ENCODE peak calls at places on chromosomes 6 and 20, in five cellular contexts. N, E, K, T and C are unnamed samples.

GRCh38 chr20:8578191-8578690 is 446.2 kb downstream of the PLCB1 start:
- DNase-seq in E (no peak), T (no peak), K (no peak), N (no peak), C (no peak)

GRCh38 chr6:85405175-85405852 is 44.6 kb upstream of the NT5E start:
- DNase-seq in E (no peak), T (no peak), K (no peak), N (no peak), C (no peak)

GRCh38 chr6:145491126-145491525 is 244.2 kb downstream of the EPM2A start:
- DNase-seq in K (no peak), N (no peak), T (no peak), E (no peak), C (no peak)

GRCh38 chr6:153043719-153044118 is 41.2 kb upstream of the MTRF1L start:
- DNase-seq in N (no peak), K (no peak), E (no peak), T (no peak), C (no peak)

GRCh38 chr20:43843096-43843964 is 71.3 kb upstream of the TOX2 start:
- DNase-seq in T (no peak), E (no peak), K (no peak), N (no peak), C (no peak)

GRCh38 chr6:40409716-40410397 is 177.3 kb downstream of the LRFN2 start:
- DNase-seq in K (no peak), T (no peak), E (no peak), N (no peak), C (no peak)

GRCh38 chr6:11712760-11713159 is 65.8 kb downstream of the ADTRP start:
- DNase-seq in E (no peak), N (no peak), T (peak; percentile 56), K (no peak), C (peak; percentile 50)

GRCh38 chr20:19172637-19173036 is 39.8 kb upstream of the SLC24A3 start:
- DNase-seq in N (no peak), T (no peak), E (no peak), K (no peak), C (no peak)

GRCh38 chr6:63975685-63976084 is 340.1 kb downstream of the PHF3 start:
- DNase-seq in K (no peak), E (no peak), N (no peak), T (no peak), C (no peak)

GRCh38 chr6:12459945-12460800 is 170.0 kb downstream of the EDN1 start:
- DNase-seq in N (no peak), E (no peak), K (no peak), T (no peak), C (no peak)

GRCh38 chr6:33623895-33624381 is 2.8 kb downstream of the ITPR3 start:
- DNase-seq in E (no peak), N (no peak), K (no peak), T (no peak), C (no peak)

GRCh38 chr20:51425347-51426106 is 117.0 kb downstream of the NFATC2 start:
- DNase-seq in K (no peak), N (no peak), E (peak; percentile 83), T (no peak), C (no peak)

GRCh38 chr6:150072201-150072600 is 3.3 kb upstream of the ULBP3 start:
- DNase-seq in T (no peak), K (peak; percentile 93), N (peak; percentile 17), E (peak; percentile 40), C (peak; percentile 40)

GRCh38 chr6:30981942-30982772 is 1.4 kb upstream of the MUC21 start:
- DNase-seq in K (no peak), E (no peak), T (peak; percentile 22), N (no peak), C (peak; percentile 27)

GRCh38 chr6:82362868-82363267 is 749 bp upstream of the TPBG start:
- DNase-seq in K (no peak), E (no peak), T (no peak), N (no peak), C (no peak)

GRCh38 chr20:48467622-48468021 is 360.2 kb downstream of the PREX1 start:
- DNase-seq in E (no peak), T (no peak), K (no peak), N (no peak), C (no peak)

GRCh38 chr20:36479938-36480337 is 61.4 kb upstream of the MYL9 start:
- DNase-seq in T (no peak), E (no peak), K (no peak), N (no peak), C (no peak)

GRCh38 chr6:105824732-105825131 is 261.4 kb upstream of the PRDM1 start:
- DNase-seq in K (no peak), N (no peak), E (no peak), T (no peak), C (no peak)

GRCh38 chr6:165447141-165447540 is 137.7 kb upstream of the C6orf118 start:
- DNase-seq in N (no peak), T (no peak), E (no peak), K (no peak), C (no peak)

GRCh38 chr6:81450180-81450579 is 302.3 kb downstream of the TENT5A start:
- DNase-seq in K (no peak), T (no peak), N (no peak), E (no peak), C (no peak)

GRCh38 chr6:14630136-14630535 is 512.6 kb downstream of the CD83 start:
- DNase-seq in E (no peak), K (no peak), N (no peak), T (no peak), C (no peak)

GRCh38 chr20:60138263-60139127 is 180.3 kb downstream of the CDH26 start:
- DNase-seq in N (no peak), T (no peak), E (no peak), K (peak; percentile 51), C (no peak)

GRCh38 chr6:153170511-153170910 is 39.4 kb upstream of the RGS17 start:
- DNase-seq in N (no peak), E (peak; percentile 45), T (no peak), K (no peak), C (no peak)

GRCh38 chr6:11277275-11278206 is 45.1 kb upstream of the NEDD9 start:
- DNase-seq in T (no peak), N (no peak), K (no peak), E (peak; percentile 96), C (no peak)

GRCh38 chr20:34111057-34111711 is 859 bp downstream of the EIF2S2 start:
- DNase-seq in E (peak; percentile 23), N (no peak), K (no peak), T (peak; percentile 23), C (peak; percentile 37)

GRCh38 chr6:75348882-75349261 is 64.3 kb upstream of the TMEM30A start:
- DNase-seq in E (no peak), N (no peak), K (no peak), T (no peak), C (no peak)

GRCh38 chr6:45199554-45199953 is 128.6 kb upstream of the RUNX2 start:
- DNase-seq in T (no peak), E (no peak), K (no peak), N (no peak), C (no peak)